ENCODE peak calls at places on chromosomes 13 and 19, in eight cellular contexts. G is H1; D is Peyer's patch; B is psoas muscle; U is CD4-positive, CD25-positive, alpha-beta regulatory T cell; I is body of pancreas; M is K562; O is lower lobe of right lung. R is an unnamed sample. For H3K4me1, the result is how much of the 10 kb centered on the place peaks cover.

GRCh38 chr13:110023729-110024645 is 237.6 kb upstream of the IRS2 start:
- DNase-seq in B (peak), M (no peak), U (no peak), D (no peak), O (no peak), G (no peak), I (peak), R (no peak)

GRCh38 chr13:87954116-87954515 is 282.9 kb downstream of the SLITRK5 start:
- DNase-seq in G (no peak), D (no peak), U (no peak), M (no peak), I (no peak), B (no peak), O (no peak), R (no peak)

GRCh38 chr13:53144826-53145225 is 116.2 kb downstream of the OLFM4 start:
- DNase-seq in M (no peak), U (no peak), O (no peak), D (no peak), B (no peak), G (no peak), I (no peak), R (no peak)

GRCh38 chr19:39637891-39638290 is 17.8 kb upstream of the LGALS16 start:
- DNase-seq in G (no peak), I (no peak), M (no peak), O (no peak), D (no peak), B (no peak), U (no peak), R (no peak)

GRCh38 chr13:21676611-21677021 is 5.7 kb downstream of the FGF9 start:
- DNase-seq in B (no peak), M (no peak), G (no peak), I (peak), O (peak), U (no peak), D (peak), R (peak)

GRCh38 chr19:14141041-14141440 is 4.7 kb upstream of the ASF1B start:
- DNase-seq in D (no peak), U (no peak), M (no peak), I (no peak), B (no peak), G (no peak), O (no peak), R (no peak)

GRCh38 chr13:79898202-79898826 is 417.4 kb downstream of the NDFIP2 start:
- DNase-seq in D (no peak), O (no peak), B (no peak), G (no peak), I (no peak), M (no peak), U (no peak), R (no peak)

GRCh38 chr13:38965281-38965680 is 25.4 kb downstream of the STOML3 start:
- DNase-seq in O (no peak), U (no peak), B (no peak), M (no peak), D (no peak), I (no peak), G (no peak), R (no peak)

GRCh38 chr13:74288361-74288911 is 154.2 kb upstream of the KLF12 start:
- DNase-seq in G (no peak), U (no peak), B (no peak), D (peak), I (peak), M (no peak), O (no peak), R (no peak)

GRCh38 chr19:52748336-52748950 is 13.6 kb upstream of the ZNF611 start:
- DNase-seq in M (peak), O (no peak), U (peak), B (no peak), G (no peak), I (peak), D (no peak), R (no peak)

GRCh38 chr13:111282425-111282824 is 38.0 kb upstream of the TEX29 start:
- DNase-seq in I (peak), U (no peak), G (no peak), M (no peak), O (no peak), D (no peak), B (no peak), R (no peak)

GRCh38 chr19:28331596-28331995 is 881.4 kb downstream of the UQCRFS1 start:
- DNase-seq in B (no peak), I (no peak), U (no peak), O (no peak), D (no peak), G (no peak), M (no peak), R (no peak)

GRCh38 chr19:33157906-33158305 is 26.0 kb downstream of the WDR88 start:
- DNase-seq in U (no peak), M (no peak), O (no peak), B (no peak), D (no peak), I (no peak), G (no peak), R (no peak)

GRCh38 chr13:105991622-105992254 is 543.7 kb downstream of the EFNB2 start:
- DNase-seq in U (no peak), D (no peak), G (no peak), I (peak), M (no peak), O (no peak), B (no peak), R (peak)

GRCh38 chr19:4652075-4652474 is 12.8 kb downstream of the TNFAIP8L1 start:
- DNase-seq in U (no peak), B (no peak), M (peak), I (no peak), O (no peak), D (no peak), G (no peak), R (no peak)

GRCh38 chr13:46170268-46170667 is 11.7 kb downstream of the LCP1 start:
- DNase-seq in O (no peak), B (no peak), G (peak), I (peak), D (no peak), U (no peak), M (no peak), R (no peak)

GRCh38 chr13:62629618-62630017 is 1214.0 kb upstream of the PCDH20 start:
- DNase-seq in G (no peak), B (no peak), D (no peak), I (peak), U (no peak), M (no peak), O (no peak), R (no peak)

GRCh38 chr19:45474941-45475516 is 7.2 kb downstream of the FOSB start:
- DNase-seq in D (no peak), M (no peak), I (no peak), U (peak), B (no peak), G (no peak), O (no peak), R (no peak)

GRCh38 chr13:42395066-42395821 is 123.3 kb downstream of the AKAP11 start:
- DNase-seq in U (peak), D (no peak), I (no peak), O (no peak), M (no peak), B (no peak), G (no peak), R (no peak)

GRCh38 chr13:19864018-19864338 is 529 bp upstream of the ZMYM5 start:
- DNase-seq in D (peak), B (peak), G (no peak), O (peak), M (peak), U (no peak), I (peak), R (peak)

GRCh38 chr13:42266464-42266863 is 5.5 kb upstream of the AKAP11 start:
- DNase-seq in G (no peak), U (no peak), B (no peak), D (no peak), I (no peak), M (no peak), O (no peak), R (no peak)

GRCh38 chr19:47229674-47230121 is 1.3 kb downstream of the BBC3 start:
- DNase-seq in M (no peak), D (no peak), G (no peak), I (no peak), U (no peak), B (no peak), O (no peak), R (no peak)

GRCh38 chr19:58386166-58386575 is 898 bp upstream of the RPS5 start:
- DNase-seq in O (no peak), D (no peak), G (no peak), B (no peak), U (no peak), M (no peak), I (no peak), R (no peak)

GRCh38 chr13:63944896-63945295 is 2529.2 kb upstream of the PCDH20 start:
- DNase-seq in B (no peak), G (no peak), O (no peak), D (no peak), M (no peak), I (no peak), U (no peak), R (no peak)

GRCh38 chr19:43781630-43782310 is 997 bp upstream of the KCNN4 start:
- DNase-seq in M (no peak), B (no peak), G (no peak), U (no peak), D (no peak), I (no peak), O (no peak), R (no peak)

GRCh38 chr13:96279904-96280303 is 190.0 kb downstream of the HS6ST3 start:
- DNase-seq in B (no peak), M (no peak), O (no peak), I (peak), D (no peak), U (no peak), G (no peak), R (no peak)

GRCh38 chr13:84032116-84032515 is 149.8 kb upstream of the SLITRK1 start:
- DNase-seq in U (no peak), D (no peak), B (no peak), O (no peak), G (no peak), M (no peak), I (no peak), R (no peak)

GRCh38 chr19:49820125-49820524 is 2.0 kb downstream of the MED25 start:
- DNase-seq in M (no peak), U (no peak), B (no peak), G (no peak), I (peak), O (no peak), D (no peak), R (no peak)

GRCh38 chr19:33780746-33781145 is 15.9 kb upstream of the KCTD15 start:
- DNase-seq in U (no peak), G (no peak), D (no peak), B (no peak), I (no peak), O (no peak), M (no peak), R (no peak)

GRCh38 chr13:97979556-97979955 is 26.1 kb downstream of the IPO5 start:
- DNase-seq in M (no peak), U (no peak), O (no peak), I (no peak), B (no peak), D (no peak), G (no peak), R (no peak)

GRCh38 chr19:6693681-6694080 is 23.7 kb upstream of the TNFSF14 start:
- DNase-seq in M (peak), O (no peak), B (no peak), G (no peak), D (no peak), I (no peak), U (no peak), R (no peak)

GRCh38 chr13:61531383-61532065 is 115.9 kb upstream of the PCDH20 start:
- DNase-seq in M (no peak), I (no peak), G (no peak), U (no peak), D (no peak), O (no peak), B (no peak), R (no peak)

GRCh38 chr13:59112375-59112774 is 1051.4 kb downstream of the DIAPH3 start:
- DNase-seq in O (no peak), I (peak), M (no peak), B (no peak), G (no peak), D (peak), U (no peak), R (no peak)

GRCh38 chr19:13334801-13335481 is 171.3 kb downstream of the CACNA1A start:
- DNase-seq in O (no peak), M (no peak), B (no peak), G (no peak), I (no peak), U (no peak), D (no peak), R (no peak)

GRCh38 chr19:14612657-14613056 is 29.8 kb downstream of the CLEC17A start:
- DNase-seq in G (no peak), I (no peak), O (no peak), M (no peak), U (no peak), D (no peak), B (no peak), R (no peak)

GRCh38 chr13:110471156-110471832 is 90.2 kb downstream of the RAB20 start:
- DNase-seq in D (peak), M (no peak), B (peak), O (peak), U (no peak), I (peak), G (no peak), R (no peak)

GRCh38 chr19:10617409-10618121 is 7.8 kb upstream of the SLC44A2 start:
- DNase-seq in B (no peak), M (peak), U (no peak), D (no peak), G (no peak), O (no peak), I (no peak), R (peak)

GRCh38 chr19:2302319-2303208 is 5.4 kb downstream of the LINGO3 start:
- DNase-seq in I (peak), M (peak), D (peak), U (no peak), B (peak), G (no peak), O (no peak), R (no peak)
- H3K4me1 ChIP-seq in I (under half), M (under half), D (under half), U (under half), B (under half), G (under half), O (under half), R (under half)

GRCh38 chr19:29660835-29661234 is 4.4 kb upstream of the PLEKHF1 start:
- DNase-seq in U (no peak), B (no peak), O (no peak), G (no peak), I (no peak), M (no peak), D (no peak), R (no peak)

GRCh38 chr19:29664753-29665214 is 477 bp upstream of the PLEKHF1 start:
- DNase-seq in D (no peak), I (no peak), M (no peak), U (no peak), B (no peak), G (no peak), O (no peak), R (no peak)

GRCh38 chr19:29662278-29662603 is 3.0 kb upstream of the PLEKHF1 start:
- DNase-seq in U (no peak), B (no peak), D (no peak), O (no peak), M (no peak), I (no peak), G (no peak), R (no peak)

GRCh38 chr19:29663861-29664752 is 1.2 kb upstream of the PLEKHF1 start:
- DNase-seq in M (no peak), O (no peak), I (no peak), U (no peak), G (no peak), B (no peak), D (peak), R (no peak)

GRCh38 chr19:29662604-29663404 is 2.5 kb upstream of the PLEKHF1 start:
- DNase-seq in I (peak), B (peak), O (peak), D (peak), G (no peak), U (no peak), M (peak), R (no peak)
- H3K4me3 ChIP-seq in I (no peak), B (peak), O (peak), D (no peak), G (no peak), U (no peak), M (no peak), R (no peak)

GRCh38 chr19:5690125-5690954 is at the start of gene RPL36:
- DNase-seq in O (peak), G (peak), B (peak), U (peak), I (peak), M (peak), D (peak), R (peak)
- H3K4me1 ChIP-seq in O (under half), G (under half), B (under half), U (under half), I (under half), M (under half), D (under half), R (under half)

GRCh38 chr13:27266937-27267336 is 3.7 kb upstream of the RASL11A start:
- DNase-seq in I (no peak), O (no peak), M (no peak), G (no peak), U (no peak), D (no peak), B (no peak), R (no peak)
- H3K4me3 ChIP-seq in I (no peak), O (no peak), M (no peak), G (no peak), U (no peak), D (no peak), B (no peak), R (no peak)

GRCh38 chr13:113445791-113446487 is 7.3 kb downstream of the ADPRHL1 start:
- DNase-seq in M (no peak), U (no peak), G (no peak), D (peak), B (peak), I (no peak), O (no peak), R (no peak)
- H3K4me1 ChIP-seq in M (under half), U (under half), G (under half), D (under half), B (under half), I (half or more), O (under half), R (under half)